ENCODE peak calls at places on chromosome 3, in five cellular contexts. P, E, R, O and K are unnamed samples.

GRCh38 chr3:127534161-127534451 is 56.4 kb downstream of the TPRA1 start:
- DNase-seq in P (no peak), E (no peak), R (no peak), O (no peak), K (no peak)

GRCh38 chr3:65979152-65979551 is 59.6 kb downstream of the MAGI1 start:
- DNase-seq in P (peak; percentile 93), E (peak; percentile 93), R (no peak), O (peak; percentile 95), K (peak; percentile 88)

GRCh38 chr3:155228636-155229035 is 64.8 kb downstream of the STRIT1 start:
- DNase-seq in P (no peak), E (no peak), R (no peak), O (no peak), K (no peak)

GRCh38 chr3:99114565-99115291 is 213.2 kb upstream of the DCBLD2 start:
- DNase-seq in P (peak; percentile 63), E (peak; percentile 74), R (no peak), O (peak; percentile 65), K (peak; percentile 61)

GRCh38 chr3:56494679-56495322 is 26.5 kb upstream of the ERC2 start:
- DNase-seq in P (peak; percentile 87), E (peak; percentile 84), R (peak; percentile 74), O (peak; percentile 88), K (peak; percentile 81)

GRCh38 chr3:195224156-195224979 is 46.6 kb downstream of the XXYLT1 start:
- DNase-seq in P (no peak), E (no peak), R (no peak), O (no peak), K (peak; percentile 31)

GRCh38 chr3:8619548-8619947 is 25.1 kb downstream of the SSUH2 start:
- DNase-seq in P (peak; percentile 41), E (peak; percentile 28), R (no peak), O (peak; percentile 66), K (peak; percentile 63)

GRCh38 chr3:82133070-82133606 is 371.7 kb upstream of the GBE1 start:
- DNase-seq in P (peak; percentile 82), E (peak; percentile 70), R (peak; percentile 33), O (peak; percentile 78), K (peak; percentile 68)

GRCh38 chr3:165744025-165744424 is 93.2 kb downstream of the BCHE start:
- DNase-seq in P (no peak), E (no peak), R (no peak), O (no peak), K (no peak)

GRCh38 chr3:46145147-46145546 is 63.0 kb downstream of the CCR1 start:
- DNase-seq in P (no peak), E (no peak), R (no peak), O (no peak), K (no peak)

GRCh38 chr3:183116051-183116614 is 16.8 kb upstream of the MCCC1 start:
- DNase-seq in P (peak; percentile 18), E (no peak), R (peak; percentile 79), O (no peak), K (no peak)

GRCh38 chr3:17643691-17644090 is 98.7 kb downstream of the TBC1D5 start:
- DNase-seq in P (peak; percentile 71), E (peak; percentile 53), R (no peak), O (peak; percentile 72), K (peak; percentile 63)

GRCh38 chr3:17775073-17775472 is 32.6 kb upstream of the TBC1D5 start:
- DNase-seq in P (no peak), E (no peak), R (no peak), O (no peak), K (no peak)

GRCh38 chr3:59919581-59919980 is 869.8 kb upstream of the CFAP20DC start:
- DNase-seq in P (no peak), E (no peak), R (no peak), O (no peak), K (no peak)

GRCh38 chr3:144052275-144052674 is 80.7 kb downstream of the DIPK2A start:
- DNase-seq in P (no peak), E (peak; percentile 75), R (no peak), O (peak; percentile 80), K (peak; percentile 62)

GRCh38 chr3:116741462-116741861 is 31.9 kb downstream of the TUSC7 start:
- DNase-seq in P (no peak), E (no peak), R (no peak), O (no peak), K (no peak)

GRCh38 chr3:100170492-100170891 is 56.2 kb upstream of the FILIP1L start:
- DNase-seq in P (no peak), E (no peak), R (no peak), O (no peak), K (no peak)

GRCh38 chr3:134708671-134709070 is 57.8 kb upstream of the KY start:
- DNase-seq in P (peak; percentile 34), E (peak; percentile 88), R (no peak), O (peak; percentile 43), K (peak; percentile 16)

GRCh38 chr3:16179771-16180736 is 5.6 kb downstream of the GALNT15 start:
- DNase-seq in P (peak; percentile 80), E (peak; percentile 79), R (no peak), O (peak; percentile 80), K (peak; percentile 49)

GRCh38 chr3:134463676-134464611 is 21.8 kb downstream of the ANAPC13 start:
- DNase-seq in P (peak; percentile 90), E (peak; percentile 99), R (peak; percentile 34), O (peak; percentile 100), K (peak; percentile 99)

GRCh38 chr3:169847896-169848295 is 21.8 kb downstream of the LRRC31 start:
- DNase-seq in P (no peak), E (no peak), R (no peak), O (no peak), K (no peak)

GRCh38 chr3:63328386-63328785 is 50.3 kb downstream of the SYNPR start:
- DNase-seq in P (peak; percentile 81), E (peak; percentile 83), R (no peak), O (peak; percentile 70), K (peak; percentile 59)

GRCh38 chr3:165755571-165755970 is 81.7 kb downstream of the BCHE start:
- DNase-seq in P (no peak), E (no peak), R (no peak), O (no peak), K (no peak)

GRCh38 chr3:189099031-189099471 is 72.7 kb upstream of the TPRG1 start:
- DNase-seq in P (peak; percentile 48), E (peak; percentile 71), R (peak; percentile 19), O (peak; percentile 83), K (no peak)

GRCh38 chr3:8595252-8595934 is 49.2 kb downstream of the SSUH2 start:
- DNase-seq in P (peak; percentile 23), E (no peak), R (no peak), O (no peak), K (no peak)

GRCh38 chr3:139187648-139188047 is 143.0 kb upstream of the PRR23C start:
- DNase-seq in P (no peak), E (no peak), R (no peak), O (no peak), K (no peak)

GRCh38 chr3:28348637-28349396 is at the start of the genes AZI2 and ZCWPW2:
- DNase-seq in P (peak; percentile 98), E (peak; percentile 94), R (peak; percentile 95), O (peak; percentile 94), K (peak; percentile 97)

GRCh38 chr3:170709046-170709445 is 123.2 kb upstream of the SLC7A14 start:
- DNase-seq in P (peak; percentile 99), E (peak; percentile 100), R (no peak), O (peak; percentile 96), K (no peak)

GRCh38 chr3:9222956-9223639 is 26.3 kb downstream of the SRGAP3 start:
- DNase-seq in P (peak; percentile 29), E (peak; percentile 60), R (no peak), O (peak; percentile 40), K (no peak)

GRCh38 chr3:102235679-102236078 is 199.1 kb upstream of the ZPLD1 start:
- DNase-seq in P (no peak), E (peak; percentile 60), R (no peak), O (peak; percentile 71), K (peak; percentile 29)

GRCh38 chr3:42839616-42840015 is 30.4 kb downstream of the ACKR2 start:
- DNase-seq in P (peak; percentile 86), E (peak; percentile 78), R (no peak), O (peak; percentile 77), K (peak; percentile 69)

GRCh38 chr3:36965440-36965839 is 20.6 kb upstream of the TRANK1 start:
- DNase-seq in P (no peak), E (no peak), R (no peak), O (no peak), K (no peak)

GRCh38 chr3:75265897-75266296 is 398.2 kb upstream of the FRG2C start:
- DNase-seq in P (no peak), E (no peak), R (no peak), O (no peak), K (no peak)

GRCh38 chr3:188706599-188706998 is 465.2 kb upstream of the TPRG1 start:
- DNase-seq in P (no peak), E (no peak), R (no peak), O (peak; percentile 56), K (no peak)

GRCh38 chr3:76997733-76998132 is 42.2 kb upstream of the ROBO2 start:
- DNase-seq in P (peak; percentile 83), E (peak; percentile 28), R (no peak), O (no peak), K (peak; percentile 65)

DNA sequence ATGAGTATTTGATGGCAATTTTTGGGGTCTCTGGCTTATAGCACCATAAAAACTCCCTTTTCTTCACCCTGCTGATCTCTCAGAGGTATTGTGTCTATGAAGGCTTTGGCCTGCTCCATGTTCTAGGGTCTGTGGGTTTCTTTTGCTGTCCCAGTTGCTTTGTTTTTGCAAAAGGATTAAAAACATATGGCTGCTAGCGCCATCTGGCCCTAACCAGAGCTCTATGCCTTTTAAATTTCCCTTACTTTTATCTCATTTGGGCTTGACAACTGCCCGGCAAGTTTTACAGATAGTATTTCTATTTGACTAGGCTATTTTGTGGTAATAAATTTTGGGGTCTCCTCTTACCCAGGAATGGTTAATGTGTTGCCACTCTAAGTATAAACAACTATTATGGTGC is 6.4 kb upstream of the GHRL start:
- DNase-seq in P (peak; percentile 62), E (peak; percentile 38), R (no peak), O (peak; percentile 23), K (peak; percentile 28)
- TF ChIP-seq CTCF in P (no peak), E (peak; percentile 1), R (no peak), O (no peak), K (peak; percentile 9)

GRCh38 chr3:50502225-50502583 is 1.2 kb downstream of the CACNA2D2 start:
- DNase-seq in P (no peak), E (no peak), R (no peak), O (no peak), K (no peak)
- H3K4me3 ChIP-seq in P (no peak overlapping the region), E (no peak overlapping the region), R (no peak overlapping the region), O (no peak overlapping the region), K (no peak overlapping the region)

DNA sequence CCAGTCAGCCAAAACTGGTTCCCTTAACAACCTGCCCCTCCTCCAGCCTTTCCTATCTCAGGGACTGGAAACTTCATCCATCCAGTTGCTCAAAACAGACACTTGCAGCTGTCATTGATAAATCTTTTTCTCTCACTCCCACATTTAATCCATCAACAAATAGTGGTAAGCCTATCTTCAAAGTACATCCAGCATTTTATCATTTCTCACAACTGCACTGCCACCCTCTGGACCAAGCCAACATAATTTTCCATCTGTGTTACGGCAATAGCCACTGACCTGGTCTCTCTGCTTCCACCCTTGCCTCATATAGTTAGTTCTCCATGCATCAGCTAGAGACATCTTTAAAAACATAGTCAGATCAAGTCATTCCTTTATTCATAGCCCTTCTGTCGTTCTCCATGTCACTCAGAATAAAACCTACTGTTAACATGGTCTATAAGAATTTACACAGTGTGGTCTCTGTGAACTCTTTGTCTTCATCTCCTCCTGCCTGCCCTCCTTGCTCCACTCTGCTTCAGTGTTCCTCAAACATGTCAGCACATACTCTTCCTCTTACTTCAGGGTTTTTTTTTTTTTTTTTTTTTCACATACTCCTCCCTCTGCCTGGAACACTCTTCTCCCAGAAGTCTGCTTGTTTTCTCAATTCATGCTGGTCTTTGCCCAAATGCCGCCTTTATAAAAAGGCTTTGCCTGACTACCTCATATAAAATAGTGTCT is 102.5 kb upstream of the COL6A5 start:
- DNase-seq in P (peak; percentile 22), E (peak; percentile 25), R (no peak), O (peak; percentile 2), K (no peak)
- TF ChIP-seq CTCF in P (no peak), E (peak; percentile 29), R (no peak), O (no peak), K (no peak)

GRCh38 chr3:31941230-31941632 is 39.8 kb downstream of the OSBPL10 start:
- DNase-seq in P (no peak), E (no peak), R (no peak), O (peak; percentile 76), K (peak; percentile 37)
- H3K4me3 ChIP-seq in P (no peak overlapping the region), E (no peak overlapping the region), R (no peak overlapping the region), O (no peak overlapping the region), K (no peak overlapping the region)